ENCODE peak calls at places on chromosomes 12 and 14, in ten cellular contexts. One of them, this sample, is unnamed.

GRCh38 chr12:2125651-2126050 is 72.9 kb downstream of the CACNA1C start:
- DNase-seq in GM12878: no peak
- DNase-seq in Panc1: no peak
- DNase-seq in brain microvascular endothelial cell: no peak
- DNase-seq in H1: no peak
- DNase-seq in heart left ventricle: no peak
- DNase-seq in Peyer's patch: no peak
- DNase-seq in left ventricle myocardium inferior: no peak
- DNase-seq in mammary epithelial cell: no peak
- DNase-seq in A549: no peak
- DNase-seq in this sample: no peak

GRCh38 chr14:55245657-55246268 is 25.5 kb upstream of the FBXO34 start:
- DNase-seq in mammary epithelial cell: peak; percentile 21
- DNase-seq in H1: no peak
- DNase-seq in A549: no peak
- DNase-seq in left ventricle myocardium inferior: no peak
- DNase-seq in brain microvascular endothelial cell: peak; percentile 32
- DNase-seq in Peyer's patch: no peak
- DNase-seq in Panc1: peak; percentile 15
- DNase-seq in heart left ventricle: no peak
- DNase-seq in GM12878: no peak
- DNase-seq in this sample: no peak

GRCh38 chr14:48622980-48623379 is 947.6 kb upstream of the MDGA2 start:
- DNase-seq in mammary epithelial cell: peak; percentile 1
- DNase-seq in H1: no peak
- DNase-seq in heart left ventricle: no peak
- DNase-seq in Panc1: no peak
- DNase-seq in GM12878: no peak
- DNase-seq in Peyer's patch: no peak
- DNase-seq in left ventricle myocardium inferior: no peak
- DNase-seq in brain microvascular endothelial cell: peak; percentile 1
- DNase-seq in A549: no peak
- DNase-seq in this sample: no peak

GRCh38 chr12:71685312-71685906 is 473 bp upstream of the TMEM19 start:
- DNase-seq in heart left ventricle: no peak
- DNase-seq in brain microvascular endothelial cell: no peak
- DNase-seq in left ventricle myocardium inferior: no peak
- DNase-seq in mammary epithelial cell: no peak
- DNase-seq in Panc1: no peak
- DNase-seq in Peyer's patch: no peak
- DNase-seq in A549: no peak
- DNase-seq in GM12878: no peak
- DNase-seq in H1: no peak
- DNase-seq in this sample: no peak

GRCh38 chr12:2053675-2054070 is 886 bp downstream of the CACNA1C start:
- DNase-seq in A549: no peak
- DNase-seq in H1: no peak
- DNase-seq in brain microvascular endothelial cell: no peak
- DNase-seq in heart left ventricle: no peak
- DNase-seq in Panc1: no peak
- DNase-seq in mammary epithelial cell: no peak
- DNase-seq in Peyer's patch: no peak
- DNase-seq in GM12878: no peak
- DNase-seq in left ventricle myocardium inferior: peak; percentile 38
- DNase-seq in this sample: no peak

GRCh38 chr12:14308516-14308915 is 57.0 kb upstream of the ATF7IP start:
- DNase-seq in heart left ventricle: no peak
- DNase-seq in mammary epithelial cell: no peak
- DNase-seq in brain microvascular endothelial cell: no peak
- DNase-seq in Peyer's patch: no peak
- DNase-seq in Panc1: no peak
- DNase-seq in H1: no peak
- DNase-seq in left ventricle myocardium inferior: no peak
- DNase-seq in A549: no peak
- DNase-seq in GM12878: no peak
- DNase-seq in this sample: no peak

GRCh38 chr12:64752833-64753238 is 6.4 kb downstream of the GNS start:
- DNase-seq in heart left ventricle: no peak
- DNase-seq in GM12878: no peak
- DNase-seq in Peyer's patch: no peak
- DNase-seq in A549: no peak
- DNase-seq in left ventricle myocardium inferior: no peak
- DNase-seq in Panc1: no peak
- DNase-seq in H1: no peak
- DNase-seq in brain microvascular endothelial cell: peak; percentile 28
- DNase-seq in mammary epithelial cell: no peak
- DNase-seq in this sample: no peak

GRCh38 chr12:72084061-72084460 is 145.4 kb downstream of the TPH2 start:
- DNase-seq in brain microvascular endothelial cell: no peak
- DNase-seq in H1: no peak
- DNase-seq in Peyer's patch: no peak
- DNase-seq in heart left ventricle: no peak
- DNase-seq in Panc1: no peak
- DNase-seq in A549: no peak
- DNase-seq in GM12878: no peak
- DNase-seq in left ventricle myocardium inferior: no peak
- DNase-seq in mammary epithelial cell: no peak
- DNase-seq in this sample: no peak

GRCh38 chr12:68589194-68589593 is 21.5 kb upstream of the RAP1B start:
- DNase-seq in heart left ventricle: no peak
- DNase-seq in Peyer's patch: no peak
- DNase-seq in Panc1: no peak
- DNase-seq in GM12878: no peak
- DNase-seq in H1: no peak
- DNase-seq in A549: no peak
- DNase-seq in mammary epithelial cell: no peak
- DNase-seq in brain microvascular endothelial cell: no peak
- DNase-seq in left ventricle myocardium inferior: no peak
- DNase-seq in this sample: no peak

GRCh38 chr12:52253391-52254179 is 20.5 kb downstream of the KRT7 start:
- DNase-seq in GM12878: no peak
- DNase-seq in brain microvascular endothelial cell: no peak
- DNase-seq in Peyer's patch: no peak
- DNase-seq in mammary epithelial cell: peak; percentile 74
- DNase-seq in H1: no peak
- DNase-seq in A549: no peak
- DNase-seq in Panc1: no peak
- DNase-seq in left ventricle myocardium inferior: no peak
- DNase-seq in heart left ventricle: no peak
- DNase-seq in this sample: no peak

GRCh38 chr12:104248444-104248843 is 32.9 kb downstream of the TXNRD1 start:
- DNase-seq in heart left ventricle: no peak
- DNase-seq in H1: peak; percentile 36
- DNase-seq in A549: no peak
- DNase-seq in brain microvascular endothelial cell: no peak
- DNase-seq in Panc1: no peak
- DNase-seq in GM12878: no peak
- DNase-seq in mammary epithelial cell: no peak
- DNase-seq in Peyer's patch: no peak
- DNase-seq in left ventricle myocardium inferior: no peak
- DNase-seq in this sample: no peak

GRCh38 chr14:76977793-76978730 is 50.4 kb downstream of the IRF2BPL start:
- DNase-seq in mammary epithelial cell: no peak
- DNase-seq in A549: no peak
- DNase-seq in Peyer's patch: no peak
- DNase-seq in H1: no peak
- DNase-seq in Panc1: no peak
- DNase-seq in brain microvascular endothelial cell: peak; percentile 72
- DNase-seq in GM12878: peak; percentile 81
- DNase-seq in left ventricle myocardium inferior: peak; percentile 57
- DNase-seq in heart left ventricle: peak; percentile 77
- DNase-seq in this sample: peak; percentile 100

DNA sequence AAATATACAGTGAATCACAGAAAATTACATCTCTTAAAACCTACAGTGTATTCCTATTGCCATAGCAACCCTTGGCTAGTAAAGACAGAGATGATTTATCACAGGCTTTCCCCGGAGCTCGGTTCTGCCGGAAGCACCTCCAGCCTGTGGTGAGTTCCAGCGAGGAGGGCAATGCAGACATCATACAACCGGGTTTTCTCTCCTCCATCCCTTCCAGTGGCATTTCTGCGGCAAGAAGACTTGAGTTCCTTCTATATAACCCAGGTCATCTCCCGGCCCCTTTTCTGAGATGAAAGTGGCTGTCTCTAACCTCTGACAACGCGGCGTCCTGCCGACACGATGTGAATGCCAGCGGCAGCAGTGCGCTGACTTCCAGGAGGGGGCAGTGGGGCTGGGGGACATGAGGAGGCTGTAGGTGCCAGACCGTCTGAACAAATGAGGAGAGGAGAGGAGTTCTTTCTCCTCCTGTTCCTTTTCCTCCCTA is 68.5 kb upstream of the MAX start:
- DNase-seq in mammary epithelial cell: peak; percentile 76
- DNase-seq in left ventricle myocardium inferior: no peak
- DNase-seq in GM12878: peak; percentile 40
- DNase-seq in H1: no peak
- DNase-seq in Panc1: no peak
- DNase-seq in brain microvascular endothelial cell: peak; percentile 80
- DNase-seq in heart left ventricle: no peak
- DNase-seq in Peyer's patch: no peak
- DNase-seq in A549: peak; percentile 43
- DNase-seq in this sample: no peak
- TF ChIP-seq CTCF in mammary epithelial cell: no peak
- TF ChIP-seq CTCF in left ventricle myocardium inferior: peak; percentile 20
- TF ChIP-seq CTCF in GM12878: peak; percentile 25
- TF ChIP-seq CTCF in H1: peak; percentile 74
- TF ChIP-seq CTCF in Panc1: peak; percentile 55
- TF ChIP-seq CTCF in brain microvascular endothelial cell: peak; percentile 77
- TF ChIP-seq CTCF in heart left ventricle: peak; percentile 13
- TF ChIP-seq CTCF in Peyer's patch: peak; percentile 25
- TF ChIP-seq CTCF in A549: peak; percentile 43
- TF ChIP-seq CTCF in this sample: no peak

GRCh38 chr12:645563-646071 is 17.6 kb downstream of the NINJ2 start:
- DNase-seq in H1: no peak
- DNase-seq in Panc1: no peak
- DNase-seq in GM12878: no peak
- DNase-seq in left ventricle myocardium inferior: peak; percentile 56
- DNase-seq in Peyer's patch: no peak
- DNase-seq in heart left ventricle: peak; percentile 71
- DNase-seq in mammary epithelial cell: peak; percentile 17
- DNase-seq in A549: no peak
- DNase-seq in brain microvascular endothelial cell: peak; percentile 58
- DNase-seq in this sample: no peak

GRCh38 chr12:647713-648085 is 15.5 kb downstream of the NINJ2 start:
- DNase-seq in H1: no peak
- DNase-seq in A549: no peak
- DNase-seq in GM12878: no peak
- DNase-seq in left ventricle myocardium inferior: no peak
- DNase-seq in mammary epithelial cell: no peak
- DNase-seq in Peyer's patch: no peak
- DNase-seq in heart left ventricle: no peak
- DNase-seq in brain microvascular endothelial cell: no peak
- DNase-seq in Panc1: no peak
- DNase-seq in this sample: no peak

GRCh38 chr12:647039-647712 is 16.1 kb downstream of the NINJ2 start:
- DNase-seq in H1: no peak
- DNase-seq in heart left ventricle: no peak
- DNase-seq in mammary epithelial cell: no peak
- DNase-seq in A549: no peak
- DNase-seq in GM12878: no peak
- DNase-seq in Peyer's patch: no peak
- DNase-seq in brain microvascular endothelial cell: no peak
- DNase-seq in left ventricle myocardium inferior: no peak
- DNase-seq in Panc1: no peak
- DNase-seq in this sample: no peak

GRCh38 chr12:646303-647038 is 16.8 kb downstream of the NINJ2 start:
- DNase-seq in heart left ventricle: peak; percentile 85
- DNase-seq in A549: no peak
- DNase-seq in left ventricle myocardium inferior: peak; percentile 75
- DNase-seq in GM12878: no peak
- DNase-seq in mammary epithelial cell: no peak
- DNase-seq in Panc1: no peak
- DNase-seq in H1: no peak
- DNase-seq in Peyer's patch: no peak
- DNase-seq in brain microvascular endothelial cell: no peak
- DNase-seq in this sample: no peak

DNA sequence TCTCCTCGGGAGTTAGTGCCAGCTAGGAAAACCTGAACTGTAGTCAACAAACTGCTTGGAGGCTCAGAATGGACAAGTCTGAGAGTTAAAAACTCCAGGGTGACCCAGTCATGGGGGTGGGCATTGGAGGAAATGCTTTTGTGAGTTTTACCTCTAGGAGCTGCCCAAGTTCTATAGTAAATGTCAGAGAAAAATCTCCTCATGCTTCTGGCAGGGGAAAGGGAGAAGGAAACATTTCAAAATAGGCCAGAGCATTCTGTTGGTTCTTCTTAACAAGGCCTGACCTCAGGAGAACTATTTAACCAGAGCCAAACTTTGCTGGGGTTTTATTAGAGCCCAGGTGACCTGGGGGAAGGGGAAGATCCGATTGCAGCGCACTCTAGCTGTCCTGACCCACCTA is 12.3 kb downstream of the NINJ2 start:
- DNase-seq in GM12878: no peak
- DNase-seq in Peyer's patch: no peak
- DNase-seq in mammary epithelial cell: no peak
- DNase-seq in brain microvascular endothelial cell: no peak
- DNase-seq in Panc1: no peak
- DNase-seq in H1: no peak
- DNase-seq in heart left ventricle: no peak
- DNase-seq in A549: no peak
- DNase-seq in left ventricle myocardium inferior: no peak
- DNase-seq in this sample: no peak
- TF ChIP-seq CTCF in GM12878: peak; percentile 31
- TF ChIP-seq CTCF in Peyer's patch: no peak
- TF ChIP-seq CTCF in mammary epithelial cell: no peak
- TF ChIP-seq CTCF in brain microvascular endothelial cell: peak; percentile 13
- TF ChIP-seq CTCF in Panc1: no peak
- TF ChIP-seq CTCF in H1: no peak
- TF ChIP-seq CTCF in heart left ventricle: peak; percentile 18
- TF ChIP-seq CTCF in A549: no peak
- TF ChIP-seq CTCF in left ventricle myocardium inferior: no peak
- TF ChIP-seq CTCF in this sample: no peak

GRCh38 chr14:22598896-22599244 is 770 bp downstream of the ABHD4 start:
- DNase-seq in left ventricle myocardium inferior: no peak
- DNase-seq in Peyer's patch: no peak
- DNase-seq in heart left ventricle: no peak
- DNase-seq in mammary epithelial cell: peak; percentile 82
- DNase-seq in GM12878: no peak
- DNase-seq in H1: no peak
- DNase-seq in Panc1: no peak
- DNase-seq in A549: peak; percentile 81
- DNase-seq in brain microvascular endothelial cell: peak; percentile 53
- DNase-seq in this sample: no peak
- TF ChIP-seq CTCF in left ventricle myocardium inferior: peak; percentile 17
- TF ChIP-seq CTCF in Peyer's patch: peak; percentile 44
- TF ChIP-seq CTCF in heart left ventricle: no peak
- TF ChIP-seq CTCF in mammary epithelial cell: peak; percentile 25
- TF ChIP-seq CTCF in GM12878: peak; percentile 26
- TF ChIP-seq CTCF in H1: no peak
- TF ChIP-seq CTCF in Panc1: peak; percentile 15
- TF ChIP-seq CTCF in A549: peak; percentile 37
- TF ChIP-seq CTCF in brain microvascular endothelial cell: peak; percentile 53
- TF ChIP-seq CTCF in this sample: no peak

DNA sequence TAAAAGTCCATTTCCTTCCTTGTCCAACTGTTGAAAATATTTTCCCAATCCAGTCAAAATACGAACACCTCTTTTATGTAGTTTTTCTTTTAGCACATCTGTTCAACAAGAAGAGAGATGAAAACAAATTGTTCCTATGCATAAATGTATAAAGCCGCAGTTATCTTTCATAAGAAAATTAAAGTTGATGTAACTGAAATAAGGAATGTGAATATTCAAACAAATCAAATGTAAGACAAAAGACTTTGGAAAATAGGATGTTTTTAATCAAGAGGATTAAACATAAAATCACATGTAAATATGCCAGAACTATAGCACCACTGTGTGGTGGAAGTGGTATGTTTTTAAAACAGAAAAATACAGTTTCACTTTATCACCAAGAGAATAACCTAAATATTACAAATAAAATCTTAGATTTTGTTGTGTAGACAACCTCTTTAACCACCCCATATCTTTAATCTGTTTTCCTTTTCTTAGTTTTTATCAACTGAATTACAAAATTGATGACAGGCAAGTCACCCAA is 40.4 kb downstream of the CAPS2 start:
- DNase-seq in GM12878: no peak
- DNase-seq in mammary epithelial cell: no peak
- DNase-seq in H1: no peak
- DNase-seq in left ventricle myocardium inferior: no peak
- DNase-seq in Peyer's patch: no peak
- DNase-seq in A549: no peak
- DNase-seq in Panc1: no peak
- DNase-seq in heart left ventricle: no peak
- DNase-seq in brain microvascular endothelial cell: no peak
- DNase-seq in this sample: no peak
- TF ChIP-seq CTCF in GM12878: no peak
- TF ChIP-seq CTCF in mammary epithelial cell: peak; percentile 39
- TF ChIP-seq CTCF in H1: no peak
- TF ChIP-seq CTCF in left ventricle myocardium inferior: peak; percentile 19
- TF ChIP-seq CTCF in Peyer's patch: no peak
- TF ChIP-seq CTCF in A549: peak; percentile 57
- TF ChIP-seq CTCF in Panc1: peak; percentile 23
- TF ChIP-seq CTCF in heart left ventricle: peak; percentile 20
- TF ChIP-seq CTCF in brain microvascular endothelial cell: no peak
- TF ChIP-seq CTCF in this sample: no peak

This sample was measured in CD14-positive monocyte.